ENCODE peak calls at places on chromosomes 16 and 17, in seven cellular contexts. One of them, this sample, is unnamed.

GRCh38 chr17:72591500-72592241 is 470.9 kb downstream of the SOX9 start:
- DNase-seq in body of pancreas: peak; percentile 22
- DNase-seq in NCI-H748 treated with DMSO at 0.1 percent for 48 hours: no peak
- DNase-seq in HT1080: peak; percentile 36
- DNase-seq in A172: no peak
- DNase-seq in CD8-positive, alpha-beta T cell: no peak
- DNase-seq in stimulated activated CD8-positive, alpha-beta memory T cell treated with anti-CD3 and anti-CD28 coated beads, Interleukin-4, amount 100 ng/mL, for 24 hours: no peak
- DNase-seq in this sample: no peak

GRCh38 chr17:30200086-30200485 is 35.4 kb downstream of the SLC6A4 start:
- DNase-seq in body of pancreas: no peak
- DNase-seq in NCI-H748 treated with DMSO at 0.1 percent for 48 hours: no peak
- DNase-seq in HT1080: no peak
- DNase-seq in A172: no peak
- DNase-seq in CD8-positive, alpha-beta T cell: no peak
- DNase-seq in stimulated activated CD8-positive, alpha-beta memory T cell treated with anti-CD3 and anti-CD28 coated beads, Interleukin-4, amount 100 ng/mL, for 24 hours: no peak
- DNase-seq in this sample: no peak

GRCh38 chr17:32696426-32696825 is 180.5 kb downstream of the MYO1D start:
- DNase-seq in body of pancreas: no peak
- DNase-seq in NCI-H748 treated with DMSO at 0.1 percent for 48 hours: no peak
- DNase-seq in HT1080: no peak
- DNase-seq in A172: no peak
- DNase-seq in CD8-positive, alpha-beta T cell: no peak
- DNase-seq in stimulated activated CD8-positive, alpha-beta memory T cell treated with anti-CD3 and anti-CD28 coated beads, Interleukin-4, amount 100 ng/mL, for 24 hours: no peak
- DNase-seq in this sample: no peak

GRCh38 chr16:27174007-27174406 is 29.3 kb upstream of the KDM8 start:
- DNase-seq in body of pancreas: no peak
- DNase-seq in NCI-H748 treated with DMSO at 0.1 percent for 48 hours: no peak
- DNase-seq in HT1080: peak; percentile 32
- DNase-seq in A172: no peak
- DNase-seq in CD8-positive, alpha-beta T cell: no peak
- DNase-seq in stimulated activated CD8-positive, alpha-beta memory T cell treated with anti-CD3 and anti-CD28 coated beads, Interleukin-4, amount 100 ng/mL, for 24 hours: peak; percentile 15
- DNase-seq in this sample: peak; percentile 59

GRCh38 chr16:79528281-79528680 is 72.3 kb downstream of the MAF start:
- DNase-seq in body of pancreas: no peak
- DNase-seq in NCI-H748 treated with DMSO at 0.1 percent for 48 hours: no peak
- DNase-seq in HT1080: no peak
- DNase-seq in A172: no peak
- DNase-seq in CD8-positive, alpha-beta T cell: no peak
- DNase-seq in stimulated activated CD8-positive, alpha-beta memory T cell treated with anti-CD3 and anti-CD28 coated beads, Interleukin-4, amount 100 ng/mL, for 24 hours: no peak
- DNase-seq in this sample: no peak

GRCh38 chr17:14731591-14731990 is 430.7 kb downstream of the HS3ST3B1 start:
- DNase-seq in body of pancreas: no peak
- DNase-seq in NCI-H748 treated with DMSO at 0.1 percent for 48 hours: no peak
- DNase-seq in HT1080: no peak
- DNase-seq in A172: no peak
- DNase-seq in CD8-positive, alpha-beta T cell: no peak
- DNase-seq in stimulated activated CD8-positive, alpha-beta memory T cell treated with anti-CD3 and anti-CD28 coated beads, Interleukin-4, amount 100 ng/mL, for 24 hours: no peak
- DNase-seq in this sample: no peak

GRCh38 chr16:24639769-24640168 is 89.7 kb upstream of the TNRC6A start:
- DNase-seq in body of pancreas: no peak
- DNase-seq in NCI-H748 treated with DMSO at 0.1 percent for 48 hours: no peak
- DNase-seq in HT1080: no peak
- DNase-seq in A172: no peak
- DNase-seq in CD8-positive, alpha-beta T cell: no peak
- DNase-seq in stimulated activated CD8-positive, alpha-beta memory T cell treated with anti-CD3 and anti-CD28 coated beads, Interleukin-4, amount 100 ng/mL, for 24 hours: no peak
- DNase-seq in this sample: no peak

GRCh38 chr16:4615389-4616046 is 830 bp upstream of the UBALD1 start:
- DNase-seq in body of pancreas: no peak
- DNase-seq in NCI-H748 treated with DMSO at 0.1 percent for 48 hours: no peak
- DNase-seq in HT1080: no peak
- DNase-seq in A172: no peak
- DNase-seq in CD8-positive, alpha-beta T cell: no peak
- DNase-seq in stimulated activated CD8-positive, alpha-beta memory T cell treated with anti-CD3 and anti-CD28 coated beads, Interleukin-4, amount 100 ng/mL, for 24 hours: no peak
- DNase-seq in this sample: peak; percentile 15

GRCh38 chr16:54655171-54655590 is 275.5 kb upstream of the IRX5 start:
- DNase-seq in body of pancreas: peak; percentile 15
- DNase-seq in NCI-H748 treated with DMSO at 0.1 percent for 48 hours: no peak
- DNase-seq in HT1080: no peak
- DNase-seq in A172: peak; percentile 27
- DNase-seq in CD8-positive, alpha-beta T cell: no peak
- DNase-seq in stimulated activated CD8-positive, alpha-beta memory T cell treated with anti-CD3 and anti-CD28 coated beads, Interleukin-4, amount 100 ng/mL, for 24 hours: no peak
- DNase-seq in this sample: no peak

GRCh38 chr17:28001149-28001548 is 41.3 kb upstream of the NLK start:
- DNase-seq in body of pancreas: no peak
- DNase-seq in NCI-H748 treated with DMSO at 0.1 percent for 48 hours: no peak
- DNase-seq in HT1080: peak; percentile 44
- DNase-seq in A172: no peak
- DNase-seq in CD8-positive, alpha-beta T cell: no peak
- DNase-seq in stimulated activated CD8-positive, alpha-beta memory T cell treated with anti-CD3 and anti-CD28 coated beads, Interleukin-4, amount 100 ng/mL, for 24 hours: no peak
- DNase-seq in this sample: no peak

GRCh38 chr17:39244600-39245570 is 19.1 kb upstream of the STAC2 start:
- DNase-seq in body of pancreas: peak; percentile 89
- DNase-seq in NCI-H748 treated with DMSO at 0.1 percent for 48 hours: peak; percentile 56
- DNase-seq in HT1080: peak; percentile 71
- DNase-seq in A172: peak; percentile 84
- DNase-seq in CD8-positive, alpha-beta T cell: peak; percentile 71
- DNase-seq in stimulated activated CD8-positive, alpha-beta memory T cell treated with anti-CD3 and anti-CD28 coated beads, Interleukin-4, amount 100 ng/mL, for 24 hours: peak; percentile 76
- DNase-seq in this sample: peak; percentile 72

GRCh38 chr17:17351901-17352781 is 49.0 kb downstream of the NT5M start:
- DNase-seq in body of pancreas: no peak
- DNase-seq in NCI-H748 treated with DMSO at 0.1 percent for 48 hours: no peak
- DNase-seq in HT1080: peak; percentile 47
- DNase-seq in A172: peak; percentile 63
- DNase-seq in CD8-positive, alpha-beta T cell: no peak
- DNase-seq in stimulated activated CD8-positive, alpha-beta memory T cell treated with anti-CD3 and anti-CD28 coated beads, Interleukin-4, amount 100 ng/mL, for 24 hours: no peak
- DNase-seq in this sample: no peak

GRCh38 chr17:79633937-79634813 is 23.3 kb upstream of the RBFOX3 start:
- DNase-seq in body of pancreas: peak; percentile 5
- DNase-seq in NCI-H748 treated with DMSO at 0.1 percent for 48 hours: no peak
- DNase-seq in HT1080: no peak
- DNase-seq in A172: no peak
- DNase-seq in CD8-positive, alpha-beta T cell: no peak
- DNase-seq in stimulated activated CD8-positive, alpha-beta memory T cell treated with anti-CD3 and anti-CD28 coated beads, Interleukin-4, amount 100 ng/mL, for 24 hours: no peak
- DNase-seq in this sample: no peak

GRCh38 chr16:77820340-77820739 is 32.0 kb downstream of the VAT1L start:
- DNase-seq in body of pancreas: no peak
- DNase-seq in NCI-H748 treated with DMSO at 0.1 percent for 48 hours: no peak
- DNase-seq in HT1080: no peak
- DNase-seq in A172: no peak
- DNase-seq in CD8-positive, alpha-beta T cell: no peak
- DNase-seq in stimulated activated CD8-positive, alpha-beta memory T cell treated with anti-CD3 and anti-CD28 coated beads, Interleukin-4, amount 100 ng/mL, for 24 hours: no peak
- DNase-seq in this sample: no peak

GRCh38 chr17:3890082-3890892 is 2.6 kb downstream of the CAMKK1 start:
- DNase-seq in body of pancreas: no peak
- DNase-seq in NCI-H748 treated with DMSO at 0.1 percent for 48 hours: no peak
- DNase-seq in HT1080: peak; percentile 94
- DNase-seq in A172: peak; percentile 97
- DNase-seq in CD8-positive, alpha-beta T cell: no peak
- DNase-seq in stimulated activated CD8-positive, alpha-beta memory T cell treated with anti-CD3 and anti-CD28 coated beads, Interleukin-4, amount 100 ng/mL, for 24 hours: no peak
- DNase-seq in this sample: no peak

GRCh38 chr16:72877374-72878028 is 170.4 kb downstream of the ZFHX3 start:
- DNase-seq in body of pancreas: no peak
- DNase-seq in NCI-H748 treated with DMSO at 0.1 percent for 48 hours: no peak
- DNase-seq in HT1080: peak; percentile 98
- DNase-seq in A172: peak; percentile 94
- DNase-seq in CD8-positive, alpha-beta T cell: no peak
- DNase-seq in stimulated activated CD8-positive, alpha-beta memory T cell treated with anti-CD3 and anti-CD28 coated beads, Interleukin-4, amount 100 ng/mL, for 24 hours: no peak
- DNase-seq in this sample: no peak

GRCh38 chr17:38333635-38334295 is 10.0 kb downstream of the GPR179 start:
- DNase-seq in body of pancreas: no peak
- DNase-seq in NCI-H748 treated with DMSO at 0.1 percent for 48 hours: no peak
- DNase-seq in HT1080: no peak
- DNase-seq in A172: peak; percentile 14
- DNase-seq in CD8-positive, alpha-beta T cell: no peak
- DNase-seq in stimulated activated CD8-positive, alpha-beta memory T cell treated with anti-CD3 and anti-CD28 coated beads, Interleukin-4, amount 100 ng/mL, for 24 hours: no peak
- DNase-seq in this sample: peak; percentile 42

GRCh38 chr17:40425741-40426140 is 8.0 kb upstream of the TOP2A start:
- DNase-seq in body of pancreas: no peak
- DNase-seq in NCI-H748 treated with DMSO at 0.1 percent for 48 hours: no peak
- DNase-seq in HT1080: no peak
- DNase-seq in A172: no peak
- DNase-seq in CD8-positive, alpha-beta T cell: no peak
- DNase-seq in stimulated activated CD8-positive, alpha-beta memory T cell treated with anti-CD3 and anti-CD28 coated beads, Interleukin-4, amount 100 ng/mL, for 24 hours: no peak
- DNase-seq in this sample: no peak

GRCh38 chr17:77466140-77466539 is 325.4 kb downstream of the SEC14L1 start:
- DNase-seq in body of pancreas: no peak
- DNase-seq in NCI-H748 treated with DMSO at 0.1 percent for 48 hours: no peak
- DNase-seq in HT1080: no peak
- DNase-seq in A172: no peak
- DNase-seq in CD8-positive, alpha-beta T cell: no peak
- DNase-seq in stimulated activated CD8-positive, alpha-beta memory T cell treated with anti-CD3 and anti-CD28 coated beads, Interleukin-4, amount 100 ng/mL, for 24 hours: no peak
- DNase-seq in this sample: no peak

GRCh38 chr16:85213926-85214294 is 101.6 kb upstream of the CIBAR2 start:
- DNase-seq in body of pancreas: no peak
- DNase-seq in NCI-H748 treated with DMSO at 0.1 percent for 48 hours: no peak
- DNase-seq in HT1080: no peak
- DNase-seq in A172: no peak
- DNase-seq in CD8-positive, alpha-beta T cell: no peak
- DNase-seq in stimulated activated CD8-positive, alpha-beta memory T cell treated with anti-CD3 and anti-CD28 coated beads, Interleukin-4, amount 100 ng/mL, for 24 hours: no peak
- DNase-seq in this sample: no peak

GRCh38 chr16:54936086-54936978 is 5.7 kb downstream of the IRX5 start:
- DNase-seq in body of pancreas: no peak
- DNase-seq in NCI-H748 treated with DMSO at 0.1 percent for 48 hours: peak; percentile 27
- DNase-seq in HT1080: no peak
- DNase-seq in A172: no peak
- DNase-seq in CD8-positive, alpha-beta T cell: no peak
- DNase-seq in stimulated activated CD8-positive, alpha-beta memory T cell treated with anti-CD3 and anti-CD28 coated beads, Interleukin-4, amount 100 ng/mL, for 24 hours: no peak
- DNase-seq in this sample: no peak

GRCh38 chr16:89973235-89973634 is 24.7 kb downstream of the DEF8 start:
- DNase-seq in body of pancreas: no peak
- DNase-seq in NCI-H748 treated with DMSO at 0.1 percent for 48 hours: no peak
- DNase-seq in HT1080: no peak
- DNase-seq in A172: no peak
- DNase-seq in CD8-positive, alpha-beta T cell: no peak
- DNase-seq in stimulated activated CD8-positive, alpha-beta memory T cell treated with anti-CD3 and anti-CD28 coated beads, Interleukin-4, amount 100 ng/mL, for 24 hours: no peak
- DNase-seq in this sample: no peak

GRCh38 chr17:78409191-78409621 is 30.8 kb downstream of the PGS1 start:
- DNase-seq in body of pancreas: peak; percentile 70
- DNase-seq in NCI-H748 treated with DMSO at 0.1 percent for 48 hours: peak; percentile 67
- DNase-seq in HT1080: no peak
- DNase-seq in A172: no peak
- DNase-seq in CD8-positive, alpha-beta T cell: no peak
- DNase-seq in stimulated activated CD8-positive, alpha-beta memory T cell treated with anti-CD3 and anti-CD28 coated beads, Interleukin-4, amount 100 ng/mL, for 24 hours: no peak
- DNase-seq in this sample: no peak

GRCh38 chr16:22357635-22357971 is 16.8 kb downstream of the CDR2 start:
- DNase-seq in body of pancreas: no peak
- DNase-seq in NCI-H748 treated with DMSO at 0.1 percent for 48 hours: no peak
- DNase-seq in HT1080: no peak
- DNase-seq in A172: no peak
- DNase-seq in CD8-positive, alpha-beta T cell: no peak
- DNase-seq in stimulated activated CD8-positive, alpha-beta memory T cell treated with anti-CD3 and anti-CD28 coated beads, Interleukin-4, amount 100 ng/mL, for 24 hours: no peak
- DNase-seq in this sample: no peak

GRCh38 chr17:73342057-73342522 is 30.3 kb upstream of the CDC42EP4 start:
- DNase-seq in body of pancreas: peak; percentile 60
- DNase-seq in NCI-H748 treated with DMSO at 0.1 percent for 48 hours: no peak
- DNase-seq in HT1080: peak; percentile 86
- DNase-seq in A172: peak; percentile 96
- DNase-seq in CD8-positive, alpha-beta T cell: no peak
- DNase-seq in stimulated activated CD8-positive, alpha-beta memory T cell treated with anti-CD3 and anti-CD28 coated beads, Interleukin-4, amount 100 ng/mL, for 24 hours: no peak
- DNase-seq in this sample: no peak

GRCh38 chr17:69437475-69437874 is 23.0 kb downstream of the MAP2K6 start:
- DNase-seq in body of pancreas: no peak
- DNase-seq in NCI-H748 treated with DMSO at 0.1 percent for 48 hours: no peak
- DNase-seq in HT1080: no peak
- DNase-seq in A172: no peak
- DNase-seq in CD8-positive, alpha-beta T cell: no peak
- DNase-seq in stimulated activated CD8-positive, alpha-beta memory T cell treated with anti-CD3 and anti-CD28 coated beads, Interleukin-4, amount 100 ng/mL, for 24 hours: no peak
- DNase-seq in this sample: no peak

GRCh38 chr16:23433261-23433920 is 19.6 kb downstream of the COG7 start:
- DNase-seq in body of pancreas: no peak
- DNase-seq in NCI-H748 treated with DMSO at 0.1 percent for 48 hours: no peak
- DNase-seq in HT1080: no peak
- DNase-seq in A172: no peak
- DNase-seq in CD8-positive, alpha-beta T cell: no peak
- DNase-seq in stimulated activated CD8-positive, alpha-beta memory T cell treated with anti-CD3 and anti-CD28 coated beads, Interleukin-4, amount 100 ng/mL, for 24 hours: no peak
- DNase-seq in this sample: no peak

GRCh38 chr16:56637814-56638750 is at the start of gene MT1A:
- DNase-seq in body of pancreas: peak; percentile 82
- DNase-seq in NCI-H748 treated with DMSO at 0.1 percent for 48 hours: no peak
- DNase-seq in HT1080: no peak
- DNase-seq in A172: no peak
- DNase-seq in CD8-positive, alpha-beta T cell: no peak
- DNase-seq in stimulated activated CD8-positive, alpha-beta memory T cell treated with anti-CD3 and anti-CD28 coated beads, Interleukin-4, amount 100 ng/mL, for 24 hours: no peak
- DNase-seq in this sample: no peak

GRCh38 chr16:85078952-85079351 is 33.3 kb downstream of the CIBAR2 start:
- DNase-seq in body of pancreas: no peak
- DNase-seq in NCI-H748 treated with DMSO at 0.1 percent for 48 hours: no peak
- DNase-seq in HT1080: no peak
- DNase-seq in A172: no peak
- DNase-seq in CD8-positive, alpha-beta T cell: no peak
- DNase-seq in stimulated activated CD8-positive, alpha-beta memory T cell treated with anti-CD3 and anti-CD28 coated beads, Interleukin-4, amount 100 ng/mL, for 24 hours: no peak
- DNase-seq in this sample: no peak

GRCh38 chr16:21162661-21163151 is 4.2 kb downstream of the LDAF1 start:
- DNase-seq in body of pancreas: peak; percentile 18
- DNase-seq in NCI-H748 treated with DMSO at 0.1 percent for 48 hours: no peak
- DNase-seq in HT1080: no peak
- DNase-seq in A172: no peak
- DNase-seq in CD8-positive, alpha-beta T cell: no peak
- DNase-seq in stimulated activated CD8-positive, alpha-beta memory T cell treated with anti-CD3 and anti-CD28 coated beads, Interleukin-4, amount 100 ng/mL, for 24 hours: no peak
- DNase-seq in this sample: no peak

GRCh38 chr17:21774263-21774662 is 81.9 kb downstream of the KCNJ18 start:
- DNase-seq in body of pancreas: no peak
- DNase-seq in NCI-H748 treated with DMSO at 0.1 percent for 48 hours: no peak
- DNase-seq in HT1080: no peak
- DNase-seq in A172: no peak
- DNase-seq in CD8-positive, alpha-beta T cell: no peak
- DNase-seq in stimulated activated CD8-positive, alpha-beta memory T cell treated with anti-CD3 and anti-CD28 coated beads, Interleukin-4, amount 100 ng/mL, for 24 hours: no peak
- DNase-seq in this sample: no peak

GRCh38 chr16:24848065-24848464 is 2.3 kb downstream of the SLC5A11 start:
- DNase-seq in body of pancreas: no peak
- DNase-seq in NCI-H748 treated with DMSO at 0.1 percent for 48 hours: no peak
- DNase-seq in HT1080: peak; percentile 88
- DNase-seq in A172: peak; percentile 65
- DNase-seq in CD8-positive, alpha-beta T cell: no peak
- DNase-seq in stimulated activated CD8-positive, alpha-beta memory T cell treated with anti-CD3 and anti-CD28 coated beads, Interleukin-4, amount 100 ng/mL, for 24 hours: no peak
- DNase-seq in this sample: no peak

GRCh38 chr16:19598805-19599204 is 43.3 kb downstream of the VPS35L start:
- DNase-seq in body of pancreas: no peak
- DNase-seq in NCI-H748 treated with DMSO at 0.1 percent for 48 hours: no peak
- DNase-seq in HT1080: no peak
- DNase-seq in A172: no peak
- DNase-seq in CD8-positive, alpha-beta T cell: no peak
- DNase-seq in stimulated activated CD8-positive, alpha-beta memory T cell treated with anti-CD3 and anti-CD28 coated beads, Interleukin-4, amount 100 ng/mL, for 24 hours: no peak
- DNase-seq in this sample: no peak